ENCODE peak calls at places on chromosomes 4 and X, in seven cellular contexts. One of them, this sample, is unnamed.

GRCh38 chr4:163638909-163639308 is 144.4 kb downstream of the TMA16 start:
- DNase-seq in gastrocnemius medialis: no peak
- DNase-seq in fibroblast of the aortic adventitia: no peak
- DNase-seq in uterus: no peak
- DNase-seq in tibial nerve: no peak
- DNase-seq in LNCaP clone FGC: no peak
- DNase-seq in neural crest cell: no peak
- DNase-seq in this sample: no peak

GRCh38 chr4:87270144-87270543 is 49.7 kb upstream of the KLHL8 start:
- DNase-seq in LNCaP clone FGC: peak
- DNase-seq in uterus: no peak
- DNase-seq in fibroblast of the aortic adventitia: peak
- DNase-seq in tibial nerve: no peak
- DNase-seq in neural crest cell: peak
- DNase-seq in gastrocnemius medialis: no peak
- DNase-seq in this sample: no peak

GRCh38 chr4:178672512-178672911 is 1230.3 kb upstream of the AGA start:
- DNase-seq in uterus: no peak
- DNase-seq in neural crest cell: no peak
- DNase-seq in gastrocnemius medialis: no peak
- DNase-seq in tibial nerve: no peak
- DNase-seq in LNCaP clone FGC: no peak
- DNase-seq in fibroblast of the aortic adventitia: no peak
- DNase-seq in this sample: no peak

GRCh38 chr4:123741906-123742305 is 345.3 kb downstream of the SPRY1 start:
- DNase-seq in fibroblast of the aortic adventitia: peak
- DNase-seq in neural crest cell: no peak
- DNase-seq in uterus: no peak
- DNase-seq in tibial nerve: no peak
- DNase-seq in LNCaP clone FGC: no peak
- DNase-seq in gastrocnemius medialis: no peak
- DNase-seq in this sample: no peak

GRCh38 chr4:40840985-40841571 is 91.3 kb downstream of the NSUN7 start:
- DNase-seq in fibroblast of the aortic adventitia: peak
- DNase-seq in uterus: peak
- DNase-seq in LNCaP clone FGC: no peak
- DNase-seq in gastrocnemius medialis: peak
- DNase-seq in neural crest cell: peak
- DNase-seq in tibial nerve: peak
- DNase-seq in this sample: peak

GRCh38 chr4:8297141-8297601 is 27.6 kb downstream of the HTRA3 start:
- DNase-seq in tibial nerve: no peak
- DNase-seq in neural crest cell: no peak
- DNase-seq in gastrocnemius medialis: peak
- DNase-seq in uterus: peak
- DNase-seq in fibroblast of the aortic adventitia: no peak
- DNase-seq in LNCaP clone FGC: no peak
- DNase-seq in this sample: no peak

GRCh38 chr4:86117781-86118302 is 242.0 kb downstream of the MAPK10 start:
- DNase-seq in LNCaP clone FGC: no peak
- DNase-seq in neural crest cell: no peak
- DNase-seq in uterus: peak
- DNase-seq in gastrocnemius medialis: no peak
- DNase-seq in fibroblast of the aortic adventitia: peak
- DNase-seq in tibial nerve: no peak
- DNase-seq in this sample: no peak

GRCh38 chrX:48761674-48762471 is at the start of gene GLOD5:
- DNase-seq in LNCaP clone FGC: peak
- DNase-seq in uterus: no peak
- DNase-seq in fibroblast of the aortic adventitia: no peak
- DNase-seq in neural crest cell: no peak
- DNase-seq in gastrocnemius medialis: no peak
- DNase-seq in tibial nerve: no peak
- DNase-seq in this sample: peak

GRCh38 chr4:5435823-5436222 is 272.5 kb downstream of the EVC2 start:
- DNase-seq in gastrocnemius medialis: no peak
- DNase-seq in neural crest cell: no peak
- DNase-seq in fibroblast of the aortic adventitia: no peak
- DNase-seq in tibial nerve: no peak
- DNase-seq in uterus: no peak
- DNase-seq in LNCaP clone FGC: no peak
- DNase-seq in this sample: no peak

GRCh38 chr4:38192516-38192915 is 232.3 kb downstream of the PTTG2 start:
- DNase-seq in gastrocnemius medialis: no peak
- DNase-seq in uterus: no peak
- DNase-seq in fibroblast of the aortic adventitia: no peak
- DNase-seq in LNCaP clone FGC: no peak
- DNase-seq in neural crest cell: no peak
- DNase-seq in tibial nerve: no peak
- DNase-seq in this sample: no peak

GRCh38 chr4:3766791-3767561 is 791 bp downstream of the ADRA2C start:
- DNase-seq in uterus: peak
- DNase-seq in LNCaP clone FGC: no peak
- DNase-seq in neural crest cell: peak
- DNase-seq in fibroblast of the aortic adventitia: no peak
- DNase-seq in tibial nerve: no peak
- DNase-seq in gastrocnemius medialis: no peak
- DNase-seq in this sample: no peak

GRCh38 chr4:156293657-156294297 is 340.1 kb upstream of the CTSO start:
- DNase-seq in tibial nerve: no peak
- DNase-seq in neural crest cell: no peak
- DNase-seq in gastrocnemius medialis: no peak
- DNase-seq in uterus: no peak
- DNase-seq in LNCaP clone FGC: no peak
- DNase-seq in fibroblast of the aortic adventitia: peak
- DNase-seq in this sample: no peak

GRCh38 chrX:12843668-12844279 is 23.1 kb upstream of the TLR7 start:
- DNase-seq in uterus: no peak
- DNase-seq in gastrocnemius medialis: no peak
- DNase-seq in tibial nerve: no peak
- DNase-seq in neural crest cell: no peak
- DNase-seq in LNCaP clone FGC: no peak
- DNase-seq in fibroblast of the aortic adventitia: no peak
- DNase-seq in this sample: no peak

GRCh38 chr4:184624972-184625554 is 24.2 kb downstream of the CASP3 start:
- DNase-seq in tibial nerve: no peak
- DNase-seq in fibroblast of the aortic adventitia: no peak
- DNase-seq in gastrocnemius medialis: no peak
- DNase-seq in neural crest cell: no peak
- DNase-seq in uterus: no peak
- DNase-seq in LNCaP clone FGC: no peak
- DNase-seq in this sample: no peak

GRCh38 chr4:60944070-60944469 is 256.1 kb upstream of the ADGRL3 start:
- DNase-seq in LNCaP clone FGC: no peak
- DNase-seq in gastrocnemius medialis: no peak
- DNase-seq in tibial nerve: no peak
- DNase-seq in neural crest cell: no peak
- DNase-seq in fibroblast of the aortic adventitia: no peak
- DNase-seq in uterus: no peak
- DNase-seq in this sample: no peak

GRCh38 chr4:87843936-87844335 is 11.2 kb downstream of the MEPE start:
- DNase-seq in uterus: no peak
- DNase-seq in fibroblast of the aortic adventitia: peak
- DNase-seq in neural crest cell: no peak
- DNase-seq in gastrocnemius medialis: peak
- DNase-seq in tibial nerve: no peak
- DNase-seq in LNCaP clone FGC: no peak
- DNase-seq in this sample: no peak

GRCh38 chr4:45621926-45622325 is 501.9 kb downstream of the GABRG1 start:
- DNase-seq in neural crest cell: no peak
- DNase-seq in LNCaP clone FGC: no peak
- DNase-seq in gastrocnemius medialis: no peak
- DNase-seq in tibial nerve: no peak
- DNase-seq in uterus: no peak
- DNase-seq in fibroblast of the aortic adventitia: peak
- DNase-seq in this sample: no peak

GRCh38 chr4:188934320-188934975 is 795.2 kb downstream of the TRIML1 start:
- DNase-seq in uterus: no peak
- DNase-seq in LNCaP clone FGC: no peak
- DNase-seq in fibroblast of the aortic adventitia: peak
- DNase-seq in tibial nerve: no peak
- DNase-seq in neural crest cell: no peak
- DNase-seq in gastrocnemius medialis: no peak
- DNase-seq in this sample: no peak

GRCh38 chr4:95835672-95836071 is 4.2 kb upstream of the PDHA2 start:
- DNase-seq in uterus: no peak
- DNase-seq in neural crest cell: peak
- DNase-seq in tibial nerve: no peak
- DNase-seq in fibroblast of the aortic adventitia: no peak
- DNase-seq in LNCaP clone FGC: no peak
- DNase-seq in gastrocnemius medialis: no peak
- DNase-seq in this sample: no peak

GRCh38 chrX:36961590-36961989 is 46.6 kb upstream of the FAM47C start:
- DNase-seq in tibial nerve: no peak
- DNase-seq in neural crest cell: no peak
- DNase-seq in fibroblast of the aortic adventitia: no peak
- DNase-seq in LNCaP clone FGC: no peak
- DNase-seq in gastrocnemius medialis: no peak
- DNase-seq in uterus: no peak
- DNase-seq in this sample: no peak

GRCh38 chr4:97950836-97951235 is 192.4 kb downstream of the STPG2 start:
- DNase-seq in fibroblast of the aortic adventitia: no peak
- DNase-seq in tibial nerve: no peak
- DNase-seq in uterus: no peak
- DNase-seq in neural crest cell: no peak
- DNase-seq in LNCaP clone FGC: no peak
- DNase-seq in gastrocnemius medialis: no peak
- DNase-seq in this sample: no peak

GRCh38 chrX:150680974-150681373 is 12.2 kb upstream of the MTMR1 start:
- DNase-seq in LNCaP clone FGC: no peak
- DNase-seq in uterus: no peak
- DNase-seq in neural crest cell: no peak
- DNase-seq in gastrocnemius medialis: no peak
- DNase-seq in fibroblast of the aortic adventitia: peak
- DNase-seq in tibial nerve: no peak
- DNase-seq in this sample: no peak
- TF ChIP-seq CTCF in LNCaP clone FGC: peak
- TF ChIP-seq CTCF in uterus: no peak
- TF ChIP-seq CTCF in neural crest cell: peak
- TF ChIP-seq CTCF in gastrocnemius medialis: no peak
- TF ChIP-seq CTCF in fibroblast of the aortic adventitia: peak
- TF ChIP-seq CTCF in tibial nerve: no peak
- TF ChIP-seq CTCF in this sample: peak

GRCh38 chrX:106037835-106038473 is 573 bp downstream of the SERPINA7 start:
- DNase-seq in gastrocnemius medialis: no peak
- DNase-seq in uterus: no peak
- DNase-seq in tibial nerve: no peak
- DNase-seq in fibroblast of the aortic adventitia: no peak
- DNase-seq in LNCaP clone FGC: no peak
- DNase-seq in neural crest cell: no peak
- DNase-seq in this sample: no peak

GRCh38 chrX:106038625-106039024 is at the start of gene SERPINA7:
- DNase-seq in LNCaP clone FGC: no peak
- DNase-seq in gastrocnemius medialis: no peak
- DNase-seq in tibial nerve: no peak
- DNase-seq in neural crest cell: no peak
- DNase-seq in fibroblast of the aortic adventitia: no peak
- DNase-seq in uterus: no peak
- DNase-seq in this sample: no peak

GRCh38 chrX:106039920-106040319 is 1.4 kb upstream of the SERPINA7 start:
- DNase-seq in uterus: no peak
- DNase-seq in fibroblast of the aortic adventitia: no peak
- DNase-seq in neural crest cell: no peak
- DNase-seq in LNCaP clone FGC: peak
- DNase-seq in tibial nerve: no peak
- DNase-seq in gastrocnemius medialis: no peak
- DNase-seq in this sample: no peak

GRCh38 chrX:106036716-106037115 is 1.8 kb downstream of the SERPINA7 start:
- DNase-seq in tibial nerve: no peak
- DNase-seq in fibroblast of the aortic adventitia: no peak
- DNase-seq in uterus: no peak
- DNase-seq in neural crest cell: no peak
- DNase-seq in gastrocnemius medialis: no peak
- DNase-seq in LNCaP clone FGC: no peak
- DNase-seq in this sample: no peak

DNA sequence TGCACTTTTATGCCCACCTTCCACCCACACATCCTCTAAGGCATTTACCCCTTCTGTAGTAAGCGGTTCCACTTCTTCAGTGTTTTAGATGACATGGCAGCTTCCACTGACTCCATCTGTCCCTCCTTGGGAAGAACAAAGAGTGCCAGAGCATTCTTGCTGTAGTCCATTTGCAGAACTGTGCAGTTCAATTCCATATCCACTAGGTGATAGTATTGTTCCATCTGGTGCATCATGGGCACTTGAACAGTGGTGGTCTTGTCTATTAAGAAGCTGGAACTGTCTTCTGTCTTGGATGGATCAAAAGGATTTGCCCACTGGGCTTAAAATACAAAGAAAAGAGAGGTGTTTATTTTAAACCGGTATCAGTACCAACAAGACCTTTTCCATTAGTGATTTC is 3.5 kb downstream of the SERPINA7 start:
- DNase-seq in uterus: no peak
- DNase-seq in LNCaP clone FGC: no peak
- DNase-seq in fibroblast of the aortic adventitia: no peak
- DNase-seq in gastrocnemius medialis: no peak
- DNase-seq in tibial nerve: no peak
- DNase-seq in neural crest cell: no peak
- DNase-seq in this sample: no peak
- TF ChIP-seq CTCF in uterus: no peak
- TF ChIP-seq CTCF in LNCaP clone FGC: peak
- TF ChIP-seq CTCF in fibroblast of the aortic adventitia: no peak
- TF ChIP-seq CTCF in gastrocnemius medialis: no peak
- TF ChIP-seq CTCF in tibial nerve: no peak
- TF ChIP-seq CTCF in neural crest cell: peak
- TF ChIP-seq CTCF in this sample: no peak

DNA sequence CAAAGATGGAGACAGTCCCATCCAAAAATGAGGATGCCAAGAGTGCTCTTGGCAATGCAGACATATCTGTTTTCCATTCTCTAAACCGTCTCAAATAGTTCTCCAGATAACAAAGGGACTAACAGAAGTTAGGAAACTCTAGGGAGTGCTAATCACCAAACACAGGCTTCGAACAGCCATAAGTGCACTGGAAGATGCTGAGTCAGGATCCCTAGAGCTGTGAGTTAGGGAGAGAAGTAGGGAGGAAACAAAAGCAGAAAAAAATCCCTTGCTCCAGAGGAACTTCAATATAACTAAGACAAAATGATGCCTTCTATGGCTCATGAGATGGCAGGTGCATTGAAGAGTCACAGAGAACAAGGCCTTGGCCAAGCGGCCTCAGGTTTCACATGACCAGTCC is 251.0 kb upstream of the PPARGC1A start:
- DNase-seq in tibial nerve: no peak
- DNase-seq in uterus: no peak
- DNase-seq in gastrocnemius medialis: no peak
- DNase-seq in neural crest cell: no peak
- DNase-seq in LNCaP clone FGC: no peak
- DNase-seq in fibroblast of the aortic adventitia: no peak
- DNase-seq in this sample: no peak
- TF ChIP-seq CTCF in tibial nerve: no peak
- TF ChIP-seq CTCF in uterus: no peak
- TF ChIP-seq CTCF in gastrocnemius medialis: no peak
- TF ChIP-seq CTCF in neural crest cell: no peak
- TF ChIP-seq CTCF in LNCaP clone FGC: no peak
- TF ChIP-seq CTCF in fibroblast of the aortic adventitia: no peak
- TF ChIP-seq CTCF in this sample: no peak

DNA sequence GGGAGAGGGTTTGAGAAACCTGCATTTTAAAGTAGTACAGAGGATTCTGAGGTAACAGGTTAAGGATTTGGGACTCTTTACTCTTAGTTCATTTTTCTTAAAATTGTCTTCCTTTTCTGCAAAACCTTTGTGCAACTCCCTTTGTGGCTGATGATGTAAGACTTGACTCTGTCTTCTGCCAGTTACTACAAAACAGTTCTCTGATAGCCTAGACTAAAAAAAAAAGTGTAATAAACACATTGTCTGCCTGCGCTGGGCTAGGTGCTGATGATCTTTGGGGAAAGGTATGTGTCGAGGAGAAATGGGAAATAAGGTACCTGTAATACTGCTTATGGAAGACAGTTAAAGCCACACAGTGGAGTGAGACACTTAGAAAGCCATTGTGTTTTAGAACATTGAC is 28.7 kb downstream of the IL13RA1 start:
- DNase-seq in fibroblast of the aortic adventitia: peak
- DNase-seq in gastrocnemius medialis: no peak
- DNase-seq in neural crest cell: no peak
- DNase-seq in tibial nerve: no peak
- DNase-seq in uterus: no peak
- DNase-seq in LNCaP clone FGC: no peak
- DNase-seq in this sample: no peak
- TF ChIP-seq CTCF in fibroblast of the aortic adventitia: no peak
- TF ChIP-seq CTCF in gastrocnemius medialis: no peak
- TF ChIP-seq CTCF in neural crest cell: no peak
- TF ChIP-seq CTCF in tibial nerve: no peak
- TF ChIP-seq CTCF in uterus: no peak
- TF ChIP-seq CTCF in LNCaP clone FGC: no peak
- TF ChIP-seq CTCF in this sample: no peak